ENCODE peak calls at places on chromosomes 13 and 19, in five cellular contexts. Q is Karpas-422; E is effector memory CD4-positive, alpha-beta T cell; G is epithelial cell of esophagus; O is breast epithelium. P is an unnamed sample.

GRCh38 chr19:13881692-13882418 is 4.9 kb downstream of the NANOS3 start:
- DNase-seq in Q (no peak), E (peak), G (no peak), O (no peak), P (no peak)

GRCh38 chr19:29966594-29967249 is 24.7 kb downstream of the URI1 start:
- DNase-seq in Q (peak), E (no peak), G (peak), O (no peak), P (no peak)

GRCh38 chr13:29165840-29166239 is 345.7 kb downstream of the MTUS2 start:
- DNase-seq in Q (no peak), E (no peak), G (no peak), O (no peak), P (no peak)

GRCh38 chr19:8302734-8303133 is 5.4 kb downstream of the CD320 start:
- DNase-seq in Q (no peak), E (no peak), G (no peak), O (no peak), P (peak)

GRCh38 chr19:55310498-55310897 is 14.6 kb downstream of the TMEM150B start:
- DNase-seq in Q (peak), E (no peak), G (no peak), O (no peak), P (no peak)

GRCh38 chr13:109869312-109870237 is 83.2 kb upstream of the IRS2 start:
- DNase-seq in Q (no peak), E (no peak), G (peak), O (peak), P (peak)

GRCh38 chr13:42594577-42595571 is 20.9 kb downstream of the TNFSF11 start:
- DNase-seq in Q (peak), E (no peak), G (peak), O (no peak), P (peak)

GRCh38 chr13:38045278-38046048 is 175.9 kb upstream of the TRPC4 start:
- DNase-seq in Q (peak), E (no peak), G (peak), O (no peak), P (no peak)

GRCh38 chr13:78826936-78827335 is 168.0 kb upstream of the OBI1 start:
- DNase-seq in Q (no peak), E (no peak), G (no peak), O (no peak), P (no peak)

GRCh38 chr13:23985060-23985459 is 87.8 kb upstream of the C1QTNF9B start:
- DNase-seq in Q (no peak), E (no peak), G (peak), O (no peak), P (no peak)

GRCh38 chr19:19217110-19217509 is 5.4 kb downstream of the NCAN start:
- DNase-seq in Q (peak), E (no peak), G (no peak), O (no peak), P (no peak)

GRCh38 chr19:37306383-37306963 is 64.4 kb upstream of the ZNF527 start:
- DNase-seq in Q (no peak), E (no peak), G (no peak), O (no peak), P (no peak)

GRCh38 chr13:42494157-42494556 is 79.8 kb upstream of the TNFSF11 start:
- DNase-seq in Q (no peak), E (no peak), G (no peak), O (no peak), P (no peak)

GRCh38 chr13:111423168-111423785 is 102.8 kb downstream of the TEX29 start:
- DNase-seq in Q (no peak), E (no peak), G (no peak), O (no peak), P (no peak)

GRCh38 chr13:26540319-26540718 is 17.2 kb upstream of the WASF3 start:
- DNase-seq in Q (no peak), E (no peak), G (no peak), O (no peak), P (no peak)

GRCh38 chr19:5026706-5027273 is 57.9 kb downstream of the KDM4B start:
- DNase-seq in Q (no peak), E (no peak), G (no peak), O (no peak), P (no peak)

GRCh38 chr13:40341501-40341900 is 324.9 kb downstream of the FOXO1 start:
- DNase-seq in Q (peak), E (no peak), G (no peak), O (no peak), P (no peak)

GRCh38 chr13:97202761-97203160 is 19.4 kb upstream of the MBNL2 start:
- DNase-seq in Q (no peak), E (no peak), G (no peak), O (no peak), P (no peak)

GRCh38 chr19:3760871-3761361 is 576 bp downstream of the APBA3 start:
- DNase-seq in Q (peak), E (no peak), G (peak), O (no peak), P (no peak)

GRCh38 chr19:14686411-14686810 is 3.4 kb upstream of the ZNF333 start:
- DNase-seq in Q (peak), E (no peak), G (peak), O (no peak), P (no peak)

GRCh38 chr13:76723551-76724232 is 162.5 kb downstream of the KCTD12 start:
- DNase-seq in Q (no peak), E (no peak), G (peak), O (no peak), P (no peak)

GRCh38 chr13:106998664-106999063 is 430.7 kb upstream of the ARGLU1 start:
- DNase-seq in Q (no peak), E (no peak), G (no peak), O (no peak), P (no peak)

GRCh38 chr19:52542984-52543664 is 15.7 kb downstream of the ZNF808 start:
- DNase-seq in Q (no peak), E (peak), G (no peak), O (no peak), P (no peak)

GRCh38 chr13:38755792-38756191 is 68.9 kb downstream of the FREM2 start:
- DNase-seq in Q (no peak), E (no peak), G (no peak), O (no peak), P (peak)

DNA sequence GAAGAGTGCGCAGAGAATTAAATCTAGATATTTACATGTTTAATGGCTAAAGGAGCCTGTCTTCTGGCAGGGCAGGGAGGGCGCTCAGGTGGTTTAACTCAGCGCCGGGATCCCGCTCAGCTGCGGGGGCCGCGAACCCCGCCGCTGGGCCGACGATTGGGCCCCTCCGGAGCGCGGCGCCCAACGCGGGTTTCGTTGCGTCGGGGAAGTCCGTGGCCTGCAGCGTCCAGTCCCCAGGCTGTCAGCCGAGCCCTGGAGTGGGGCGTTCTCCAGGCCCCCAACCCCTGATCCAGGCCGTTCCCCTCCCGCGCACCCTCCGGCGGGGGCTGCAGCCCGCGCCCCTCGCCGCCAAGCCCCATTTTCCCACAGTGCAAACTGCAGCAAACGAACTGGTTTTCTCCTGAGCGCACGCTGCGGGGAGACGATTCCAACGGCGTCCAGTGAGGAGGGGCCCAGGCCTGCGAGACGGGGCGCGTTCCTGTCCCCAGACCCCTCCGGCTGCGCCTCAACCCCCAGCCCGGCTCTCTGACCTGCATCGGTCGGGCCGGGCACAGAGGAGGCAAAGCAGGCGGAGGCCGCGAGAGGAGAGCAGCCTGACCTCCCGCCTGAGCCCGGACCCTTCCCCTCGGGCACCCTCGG is 4.5 kb upstream of the ONECUT3 start:
- DNase-seq in Q (no peak), E (no peak), G (no peak), O (no peak), P (no peak)
- H3K4me3 ChIP-seq in Q (no peak), E (peak), G (peak), O (no peak), P (peak)

DNA sequence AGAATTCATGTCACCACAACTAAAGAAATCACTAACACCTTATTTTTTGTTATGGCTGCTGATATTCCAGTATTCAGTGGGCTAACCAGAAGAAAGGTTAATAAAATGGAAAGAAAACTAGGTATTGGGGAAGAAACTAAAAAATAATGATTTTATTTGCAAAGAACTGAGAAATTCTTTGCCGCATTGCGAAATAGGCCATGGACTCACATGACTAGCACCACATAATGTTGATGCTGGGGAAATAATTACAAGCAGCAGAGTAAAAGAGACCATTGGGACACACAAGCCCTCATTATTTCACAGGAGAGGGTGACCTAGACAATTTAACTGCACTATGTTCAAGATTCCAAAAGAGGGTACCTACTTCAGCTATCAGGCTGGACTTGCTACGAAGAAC is 1411.5 kb downstream of the SLITRK5 start:
- DNase-seq in Q (no peak), E (no peak), G (no peak), O (no peak), P (no peak)
- H3K4me3 ChIP-seq in Q (no peak), E (no peak), G (no peak), O (no peak), P (no peak)

DNA sequence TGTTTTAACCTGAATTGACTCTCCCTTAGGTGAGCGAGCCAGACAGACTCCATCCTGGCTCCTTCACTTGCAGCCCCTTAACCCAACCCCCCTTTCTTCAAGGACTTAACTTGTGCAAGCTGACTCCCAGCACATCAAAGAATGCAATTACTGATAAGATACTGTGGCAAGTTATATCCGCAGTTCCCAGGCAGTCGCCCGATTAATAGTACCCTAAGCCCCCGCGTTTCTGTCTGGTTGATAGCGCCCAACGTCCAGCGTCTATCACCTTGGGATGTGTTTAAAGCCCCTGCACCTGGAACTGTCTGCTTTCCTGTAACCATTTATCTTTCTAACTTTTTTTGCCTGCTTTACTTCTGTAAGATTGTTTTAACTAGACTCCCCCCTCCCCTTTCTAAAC is 6.2 kb downstream of the HSD17B14 start:
- DNase-seq in Q (peak), E (no peak), G (no peak), O (no peak), P (no peak)
- H3K4me3 ChIP-seq in Q (no peak), E (no peak), G (no peak), O (no peak), P (no peak)

GRCh38 chr13:59782696-59783095 is 381.0 kb downstream of the DIAPH3 start:
- DNase-seq in Q (no peak), E (no peak), G (no peak), O (no peak), P (no peak)

GRCh38 chr13:59774511-59774911 is 389.2 kb downstream of the DIAPH3 start:
- DNase-seq in Q (no peak), E (no peak), G (peak), O (no peak), P (no peak)

GRCh38 chr13:59776924-59777690 is 386.6 kb downstream of the DIAPH3 start:
- DNase-seq in Q (no peak), E (no peak), G (peak), O (no peak), P (no peak)

DNA sequence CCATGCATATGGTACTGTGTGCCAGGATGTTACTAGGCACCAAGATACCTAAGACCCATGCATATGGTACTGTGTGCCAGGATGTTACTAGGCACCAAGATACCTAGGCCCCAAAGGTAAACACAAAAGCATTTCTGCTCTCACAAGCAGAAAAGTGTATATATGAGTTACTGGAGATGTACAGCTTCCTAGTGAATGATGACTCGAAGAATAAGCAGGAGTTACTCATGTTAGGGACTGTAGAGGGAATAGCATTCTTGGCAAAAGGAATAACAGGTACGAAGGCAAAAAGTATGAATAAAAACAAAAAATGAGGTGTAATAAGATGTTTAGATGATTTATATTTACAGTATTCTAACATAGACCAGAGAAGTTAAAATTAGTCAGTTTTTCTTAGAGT is 383.7 kb downstream of the DIAPH3 start:
- DNase-seq in Q (no peak), E (no peak), G (peak), O (no peak), P (no peak)
- H3K4me3 ChIP-seq in Q (no peak), E (no peak), G (no peak), O (no peak), P (no peak)

GRCh38 chr13:46184277-46184699 is 2.3 kb upstream of the LCP1 start:
- DNase-seq in Q (peak), E (peak), G (no peak), O (no peak), P (peak)
- H3K4me3 ChIP-seq in Q (no peak), E (peak), G (no peak), O (no peak), P (no peak)

GRCh38 chr13:71718931-71719330 is 148.1 kb downstream of the DACH1 start:
- DNase-seq in Q (no peak), E (no peak), G (no peak), O (no peak), P (no peak)

GRCh38 chr13:71714802-71715375 is 152.1 kb downstream of the DACH1 start:
- DNase-seq in Q (no peak), E (no peak), G (no peak), O (no peak), P (no peak)

GRCh38 chr13:71712988-71713653 is 153.9 kb downstream of the DACH1 start:
- DNase-seq in Q (no peak), E (no peak), G (peak), O (no peak), P (no peak)
- H3K4me3 ChIP-seq in Q (no peak), E (no peak), G (no peak), O (no peak), P (no peak)

GRCh38 chr19:43675269-43675879 is 5.4 kb upstream of the PLAUR start:
- DNase-seq in Q (no peak), E (no peak), G (peak), O (peak), P (peak)
- H3K4me3 ChIP-seq in Q (no peak), E (no peak), G (peak), O (no peak), P (no peak)

DNA sequence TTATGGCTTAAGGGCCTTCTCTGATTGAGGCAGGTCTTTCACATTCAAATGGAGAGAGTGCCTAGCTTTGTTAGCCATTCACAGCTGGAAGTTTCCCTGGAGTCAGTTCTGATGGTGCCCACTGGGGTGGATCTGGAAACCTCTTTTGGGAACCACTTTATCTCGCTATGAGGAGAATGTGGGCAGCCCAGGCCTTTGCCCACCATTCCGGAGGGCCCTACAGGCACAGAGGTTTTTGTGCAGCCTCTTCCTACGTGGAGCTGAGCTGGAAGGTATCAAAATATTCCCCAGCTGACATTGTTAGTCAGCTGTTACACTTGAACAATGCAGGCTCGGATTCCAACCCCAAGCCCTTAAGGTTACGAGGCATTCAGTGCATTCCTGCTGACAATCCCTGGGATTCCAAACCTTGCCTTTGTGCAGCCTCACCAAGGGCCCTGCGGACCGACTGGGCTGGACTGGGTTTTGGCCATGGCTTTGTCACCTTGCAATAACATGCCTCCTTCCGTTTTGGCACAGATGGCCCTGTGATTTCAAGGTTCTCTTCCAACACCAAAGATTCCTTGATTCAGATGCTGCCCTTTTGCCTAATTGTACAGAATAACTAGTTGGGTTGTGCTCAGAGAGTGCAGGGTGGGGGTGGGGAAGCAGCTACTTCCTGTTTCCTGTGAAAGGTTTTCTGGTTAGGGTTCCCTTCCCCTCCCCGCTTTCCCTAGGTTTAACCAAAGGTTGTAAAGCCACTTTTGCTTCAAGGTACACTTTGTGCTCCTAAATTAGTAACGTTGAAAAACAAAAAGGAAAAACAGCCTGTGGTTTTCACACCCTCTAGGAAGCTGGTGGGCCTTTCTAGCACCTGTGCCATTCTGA is 27.1 kb downstream of the SAE1 start:
- DNase-seq in Q (peak), E (no peak), G (peak), O (no peak), P (peak)
- H3K4me3 ChIP-seq in Q (no peak), E (peak), G (no peak), O (peak), P (no peak)

P was measured in stomach.